ENCODE peak calls at places on chromosomes 4 and X, in seven cellular contexts. H, E, M, G, Y, V and A are unnamed samples. For H3K4me1, the result is how much of the 10 kb centered on the place peaks cover.

GRCh38 chrX:108735087-108735679 is 1.2 kb downstream of the IRS4 start:
- DNase-seq in H (peak), E (peak), M (no peak), V (no peak), G (no peak), Y (no peak), A (peak)

GRCh38 chr4:1021386-1022050 is 10.1 kb downstream of the FGFRL1 start:
- DNase-seq in H (no peak), E (no peak), G (no peak), M (no peak), Y (no peak), V (peak), A (no peak)

GRCh38 chr4:179472164-179472563 is 2029.9 kb upstream of the AGA start:
- DNase-seq in H (no peak), M (no peak), V (no peak), Y (no peak), E (no peak), G (no peak), A (no peak)

GRCh38 chrX:153922932-153923857 is 2.9 kb downstream of the ARHGAP4 start:
- DNase-seq in E (peak), Y (no peak), G (peak), M (peak), H (peak), V (no peak), A (peak)

GRCh38 chr4:17276821-17277220 is 235.1 kb downstream of the QDPR start:
- DNase-seq in Y (no peak), E (no peak), V (no peak), G (no peak), H (no peak), M (peak), A (no peak)

GRCh38 chr4:52880994-52881393 is 18.9 kb downstream of the RASL11B start:
- DNase-seq in M (no peak), G (no peak), Y (no peak), E (no peak), V (no peak), H (no peak), A (no peak)

GRCh38 chr4:15587649-15588048 is 67.5 kb downstream of the FBXL5 start:
- DNase-seq in V (no peak), G (no peak), H (no peak), E (no peak), Y (no peak), M (peak), A (peak)

GRCh38 chrX:8192276-8192675 is 21.2 kb upstream of the VCX2 start:
- DNase-seq in E (no peak), M (no peak), V (no peak), H (no peak), G (no peak), Y (no peak), A (no peak)

GRCh38 chr4:82638479-82638878 is 76.7 kb upstream of the TMEM150C start:
- DNase-seq in M (no peak), V (peak), G (no peak), E (no peak), Y (no peak), H (no peak), A (no peak)

GRCh38 chr4:107122736-107123135 is 86.6 kb upstream of the DKK2 start:
- DNase-seq in G (no peak), V (no peak), Y (no peak), H (no peak), M (no peak), E (no peak), A (no peak)

GRCh38 chr4:33543941-33544450 is 2700.3 kb downstream of the ARAP2 start:
- DNase-seq in E (no peak), Y (no peak), H (no peak), M (no peak), V (no peak), G (no peak), A (no peak)

GRCh38 chr4:83107636-83108035 is 6.9 kb downstream of the PLAC8 start:
- DNase-seq in V (no peak), Y (no peak), E (no peak), G (no peak), M (no peak), H (no peak), A (no peak)

GRCh38 chr4:98688416-98689290 is 30.2 kb upstream of the TSPAN5 start:
- DNase-seq in Y (peak), G (peak), E (peak), V (no peak), H (peak), M (peak), A (no peak)

GRCh38 chr4:53365121-53365485 is 758 bp downstream of the SCFD2 start:
- DNase-seq in Y (no peak), H (peak), M (peak), V (peak), G (peak), E (peak), A (peak)

GRCh38 chr4:15001825-15002658 is at the start of gene CPEB2:
- DNase-seq in H (peak), G (peak), V (peak), M (peak), Y (peak), E (peak), A (peak)

GRCh38 chr4:183600189-183600685 is 58.7 kb downstream of the RWDD4 start:
- DNase-seq in E (no peak), M (peak), Y (no peak), V (peak), G (peak), H (peak), A (no peak)

GRCh38 chr4:19309365-19309764 is 942.3 kb upstream of the SLIT2 start:
- DNase-seq in G (peak), M (peak), E (no peak), H (peak), V (no peak), Y (no peak), A (peak)

GRCh38 chrX:39843318-39843717 is 254.4 kb downstream of the BCOR start:
- DNase-seq in Y (no peak), V (no peak), H (no peak), E (no peak), M (no peak), G (no peak), A (no peak)

GRCh38 chrX:130058667-130059066 is 51.6 kb downstream of the ELF4 start:
- DNase-seq in E (no peak), V (no peak), M (no peak), Y (no peak), G (no peak), H (no peak), A (no peak)

GRCh38 chr4:10589308-10589707 is 95.3 kb downstream of the CLNK start:
- DNase-seq in V (no peak), G (no peak), E (no peak), Y (no peak), H (peak), M (no peak), A (no peak)

GRCh38 chr4:169663402-169663801 is 43.0 kb downstream of the CLCN3 start:
- DNase-seq in V (no peak), G (no peak), H (no peak), Y (no peak), E (no peak), M (no peak), A (no peak)

GRCh38 chr4:169663894-169664293 is 43.5 kb downstream of the CLCN3 start:
- DNase-seq in Y (no peak), E (no peak), V (no peak), M (no peak), G (no peak), H (peak), A (peak)

GRCh38 chr4:169662226-169662625 is 41.8 kb downstream of the CLCN3 start:
- DNase-seq in V (no peak), Y (no peak), E (no peak), M (no peak), H (no peak), G (no peak), A (no peak)

GRCh38 chr4:169665039-169665732 is 44.8 kb downstream of the CLCN3 start:
- DNase-seq in V (no peak), M (no peak), E (no peak), H (no peak), G (no peak), Y (no peak), A (no peak)

DNA sequence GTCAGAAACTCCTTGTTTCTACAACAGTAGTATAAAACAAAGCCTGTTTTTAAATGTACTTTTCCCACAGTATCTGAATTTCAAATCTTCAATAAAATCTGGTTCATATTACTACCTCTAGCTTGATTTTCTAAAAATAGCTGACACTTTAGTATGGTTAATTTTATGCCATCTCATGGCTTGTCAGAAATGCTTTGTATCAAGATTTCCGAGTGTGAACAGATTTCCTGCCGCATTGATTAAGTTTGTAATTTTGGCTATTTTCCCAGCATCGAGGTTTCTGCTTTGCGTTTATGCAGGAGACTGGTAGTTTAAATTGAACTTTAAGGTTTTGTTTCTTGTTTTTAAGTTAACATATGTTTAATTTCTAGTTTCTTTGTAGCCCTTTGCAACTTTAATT is 44.2 kb downstream of the CLCN3 start:
- DNase-seq in Y (no peak), G (no peak), M (peak), E (peak), V (no peak), H (no peak), A (no peak)
- H3K4me1 ChIP-seq in Y (under half), G (under half), M (under half), E (under half), V (under half), H (under half), A (under half)

GRCh38 chr4:74471228-74471627 is 26.3 kb downstream of the AREG start:
- DNase-seq in M (no peak), E (no peak), Y (no peak), V (no peak), G (no peak), H (no peak), A (no peak)

GRCh38 chr4:74479009-74479408 is 34.1 kb downstream of the AREG start:
- DNase-seq in E (no peak), V (no peak), G (no peak), Y (no peak), M (no peak), H (no peak), A (no peak)

GRCh38 chr4:74473155-74473811 is 28.3 kb downstream of the AREG start:
- DNase-seq in E (no peak), V (no peak), M (peak), G (peak), H (no peak), Y (no peak), A (peak)

GRCh38 chr4:74475946-74476345 is 31.0 kb downstream of the AREG start:
- DNase-seq in H (no peak), M (no peak), E (no peak), G (no peak), Y (no peak), V (no peak), A (no peak)

GRCh38 chr4:74474345-74475099 is 29.6 kb downstream of the AREG start:
- DNase-seq in M (peak), H (no peak), Y (no peak), E (no peak), G (no peak), V (no peak), A (no peak)
- TF ChIP-seq EZH2phosphoT487 in M (no peak), H (no peak), Y (no peak), E (no peak), G (no peak), V (no peak), A (no peak)

GRCh38 chr4:3676196-3676595 is 90.0 kb upstream of the ADRA2C start:
- DNase-seq in M (no peak), Y (no peak), G (no peak), E (no peak), H (no peak), V (no peak), A (no peak)
- H3K4me2 ChIP-seq in M (no peak), Y (no peak), G (no peak), E (no peak), H (no peak), V (no peak), A (no peak)

DNA sequence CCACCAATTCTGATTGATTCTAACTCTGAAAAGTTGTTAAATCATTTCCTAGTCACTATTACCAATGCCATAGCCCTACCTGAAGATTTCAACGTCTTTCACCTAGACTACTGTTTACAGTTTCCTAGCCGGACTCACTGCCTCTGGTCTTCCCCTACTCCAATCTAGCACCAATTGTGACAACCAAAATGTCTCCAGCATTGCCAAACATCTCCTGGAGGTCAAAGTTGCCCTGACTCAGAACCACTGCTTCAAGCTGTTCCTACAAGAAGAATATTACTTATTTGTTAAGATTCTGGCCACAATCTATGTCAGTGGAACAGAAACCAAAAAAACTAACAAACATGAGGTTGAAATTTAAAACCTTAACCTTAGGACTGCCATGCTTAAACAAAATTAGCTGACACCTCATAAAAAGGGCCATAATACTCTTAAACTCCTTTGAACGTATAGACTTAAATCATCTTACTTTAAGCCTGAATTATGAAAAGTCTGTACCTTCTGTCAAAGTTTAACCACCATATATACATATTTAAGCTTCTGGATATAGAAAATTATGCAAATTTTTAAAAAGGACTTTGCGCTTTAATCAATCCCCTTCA is 2.1 kb downstream of the PDS5A start:
- DNase-seq in V (no peak), E (no peak), M (peak), H (no peak), G (peak), Y (no peak), A (peak)
- H3K4me1 ChIP-seq in V (under half), E (under half), M (under half), H (under half), G (under half), Y (under half), A (under half)

DNA sequence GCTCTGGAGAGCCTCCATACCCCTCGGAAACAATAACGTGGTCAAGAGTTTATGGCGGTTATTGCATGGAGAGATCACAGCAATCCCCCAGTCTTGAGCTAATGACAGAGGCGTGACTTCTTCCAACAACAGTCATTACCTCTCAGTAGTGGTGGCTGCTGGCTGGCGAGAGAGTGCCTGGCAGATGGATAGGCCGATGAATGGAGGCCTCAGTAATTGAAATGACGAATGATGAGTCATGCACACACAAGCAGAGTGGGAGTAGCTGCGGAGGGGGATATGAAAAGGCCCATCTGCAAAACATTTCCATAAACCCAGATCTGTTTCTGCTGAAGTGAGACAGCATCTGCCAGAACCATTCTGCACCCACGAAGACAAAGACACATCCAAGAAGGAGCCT is 155.1 kb downstream of the STK32B start:
- DNase-seq in Y (peak), E (no peak), M (peak), V (no peak), H (no peak), G (peak), A (no peak)
- TF ChIP-seq EZH2phosphoT487 in Y (no peak), E (no peak), M (no peak), V (no peak), H (no peak), G (no peak), A (no peak)

DNA sequence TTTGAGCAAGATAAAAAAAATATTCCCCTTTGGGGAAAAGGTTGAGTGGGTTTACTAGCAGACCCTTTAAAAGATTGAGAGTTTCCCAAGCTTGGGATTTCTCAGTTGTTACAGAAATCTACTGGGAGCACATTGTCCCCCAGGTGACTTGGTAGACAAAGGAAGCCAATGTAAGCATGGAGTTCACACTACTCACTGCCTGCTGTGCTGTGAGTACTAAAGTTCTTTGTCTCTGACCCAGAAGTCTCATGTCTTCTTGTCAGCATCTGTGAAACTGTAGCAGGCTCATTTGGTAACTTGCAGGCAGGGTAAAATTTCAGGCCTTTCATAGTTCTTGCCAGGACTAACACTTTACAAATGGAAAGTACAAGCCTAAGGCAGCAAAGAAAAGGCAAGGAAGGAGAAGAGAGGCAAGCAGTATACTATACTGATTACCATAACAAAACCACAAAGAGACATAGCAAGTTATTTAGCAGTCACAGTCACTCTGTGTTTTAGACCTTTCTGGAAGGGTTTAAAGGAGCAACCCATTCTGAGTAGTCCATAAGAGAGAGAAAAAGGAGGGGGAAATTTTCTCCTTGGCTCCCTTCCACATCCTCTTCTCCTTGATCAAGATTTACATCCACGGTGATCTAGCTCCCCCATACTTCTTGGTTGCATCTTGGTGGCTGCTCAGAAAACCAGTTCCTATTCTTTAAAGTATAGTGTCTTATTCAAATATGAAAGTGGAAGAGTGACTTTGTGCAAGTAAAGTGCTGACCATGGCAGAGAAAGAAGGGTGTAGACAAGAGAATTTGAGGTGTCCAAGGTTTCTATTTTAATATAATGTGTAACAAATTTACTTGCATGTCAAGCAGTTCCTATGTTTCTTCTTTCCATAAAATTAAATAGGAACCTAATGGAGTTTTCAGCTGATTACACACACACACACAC is 160.0 kb upstream of the PDE5A start:
- DNase-seq in V (no peak), E (no peak), H (no peak), G (no peak), M (no peak), Y (no peak), A (no peak)
- H3K4me2 ChIP-seq in V (no peak), E (no peak), H (no peak), G (no peak), M (no peak), Y (no peak), A (no peak)

DNA sequence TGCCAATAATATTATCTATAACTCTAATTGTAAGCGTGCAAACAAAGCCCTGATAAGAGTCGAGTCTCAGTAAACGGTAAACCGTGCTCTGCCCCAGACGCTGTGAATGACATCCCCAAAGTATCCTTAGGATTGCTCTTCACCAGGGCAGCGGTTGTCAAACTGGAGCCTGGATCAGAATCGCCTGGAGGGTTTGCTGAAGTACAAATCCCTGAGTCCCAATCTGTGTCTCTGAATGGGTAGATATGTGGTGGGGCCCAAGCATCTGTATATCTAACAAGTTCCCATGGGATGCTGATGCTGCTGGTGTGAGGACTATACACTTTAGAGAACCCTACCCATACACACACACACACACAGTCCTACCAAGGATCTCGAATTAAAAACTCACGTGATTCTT is 813 bp upstream of the APBB2 start:
- DNase-seq in G (no peak), M (peak), Y (no peak), H (no peak), E (peak), V (no peak), A (peak)
- H3K4me1 ChIP-seq in G (under half), M (under half), Y (under half), H (under half), E (under half), V (under half), A (under half)

GRCh38 chrX:73448379-73448778 is 1.5 kb downstream of the CDX4 start:
- DNase-seq in M (peak), V (no peak), E (no peak), Y (no peak), H (peak), G (no peak), A (no peak)
- TF ChIP-seq EZH2phosphoT487 in M (no peak), V (no peak), E (no peak), Y (no peak), H (no peak), G (no peak), A (no peak)